ENCODE peak calls at places on chromosomes 5 and 9, in seven cellular contexts. M, G, L, R, Z, C and F are unnamed samples.

GRCh38 chr5:108233617-108234016 is 148.3 kb downstream of the FBXL17 start:
- DNase-seq in M (no peak), G (no peak), L (no peak), R (no peak), Z (no peak), C (no peak), F (no peak)

GRCh38 chr9:89311346-89312153 is 555 bp downstream of the CKS2 start:
- DNase-seq in M (no peak), G (no peak), L (no peak), R (peak; percentile 41), Z (no peak), C (no peak), F (no peak)

GRCh38 chr5:67971223-67971830 is 244.2 kb upstream of the PIK3R1 start:
- DNase-seq in M (no peak), G (peak; percentile 51), L (peak; percentile 44), R (no peak), Z (no peak), C (no peak), F (no peak)

GRCh38 chr9:92966518-92966800 is 19.1 kb downstream of the FGD3 start:
- DNase-seq in M (no peak), G (no peak), L (no peak), R (no peak), Z (no peak), C (no peak), F (no peak)

GRCh38 chr9:33375238-33375840 is 27.0 kb downstream of the AQP7 start:
- DNase-seq in M (no peak), G (peak; percentile 35), L (no peak), R (no peak), Z (no peak), C (no peak), F (no peak)

GRCh38 chr9:12538842-12539584 is 154.2 kb upstream of the TYRP1 start:
- DNase-seq in M (no peak), G (no peak), L (no peak), R (no peak), Z (no peak), C (no peak), F (no peak)

GRCh38 chr5:23507278-23507685 is at the start of gene PRDM9:
- DNase-seq in M (peak; percentile 7), G (peak; percentile 87), L (no peak), R (peak; percentile 26), Z (no peak), C (no peak), F (no peak)

GRCh38 chr9:116087246-116087645 is 66.3 kb upstream of the PAPPA start:
- DNase-seq in M (no peak), G (peak; percentile 64), L (no peak), R (no peak), Z (no peak), C (no peak), F (no peak)

GRCh38 chr5:68778467-68778866 is 315.3 kb upstream of the SLC30A5 start:
- DNase-seq in M (no peak), G (no peak), L (no peak), R (no peak), Z (no peak), C (no peak), F (no peak)

GRCh38 chr9:132673355-132673754 is 3.1 kb downstream of the GTF3C4 start:
- DNase-seq in M (no peak), G (no peak), L (no peak), R (no peak), Z (no peak), C (peak; percentile 40), F (peak; percentile 8)

GRCh38 chr9:83583151-83584014 is 39.6 kb upstream of the IDNK start:
- DNase-seq in M (no peak), G (no peak), L (peak; percentile 10), R (peak; percentile 69), Z (no peak), C (peak; percentile 35), F (peak; percentile 66)

GRCh38 chr5:143860211-143860610 is 48.2 kb downstream of the HMHB1 start:
- DNase-seq in M (no peak), G (no peak), L (no peak), R (no peak), Z (no peak), C (no peak), F (peak; percentile 7)

GRCh38 chr9:92499701-92500100 is 17.4 kb upstream of the ASPN start:
- DNase-seq in M (no peak), G (no peak), L (no peak), R (no peak), Z (no peak), C (no peak), F (no peak)

GRCh38 chr5:136016945-136017530 is 11.8 kb upstream of the TGFBI start:
- DNase-seq in M (peak; percentile 86), G (no peak), L (no peak), R (no peak), Z (no peak), C (no peak), F (peak; percentile 87)

GRCh38 chr5:136014976-136015375 is 13.8 kb upstream of the TGFBI start:
- DNase-seq in M (no peak), G (no peak), L (no peak), R (no peak), Z (no peak), C (no peak), F (no peak)

GRCh38 chr5:136014049-136014516 is 14.7 kb upstream of the TGFBI start:
- DNase-seq in M (no peak), G (no peak), L (no peak), R (no peak), Z (no peak), C (no peak), F (no peak)

GRCh38 chr5:136013559-136013958 is 15.2 kb upstream of the TGFBI start:
- DNase-seq in M (no peak), G (no peak), L (no peak), R (no peak), Z (no peak), C (no peak), F (no peak)

DNA sequence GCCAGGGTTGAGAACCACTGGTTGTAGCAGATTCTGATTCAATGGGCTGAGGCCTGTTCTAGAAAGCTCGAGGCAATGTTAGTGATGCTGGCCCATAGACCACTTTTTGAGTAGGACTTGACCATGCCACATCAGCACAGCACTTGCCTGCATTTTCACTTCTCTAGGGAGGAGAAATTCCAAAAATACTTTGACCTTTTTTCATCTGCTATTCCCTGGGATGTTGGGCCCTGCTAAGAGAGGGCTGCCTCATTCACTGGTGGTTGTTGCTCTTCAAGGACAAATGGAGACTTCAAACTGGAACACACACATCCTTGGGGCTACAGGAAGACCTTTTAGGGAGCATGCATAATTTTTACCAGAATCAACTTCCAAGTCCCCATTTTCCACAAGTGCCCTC is 12.8 kb upstream of the TGFBI start:
- DNase-seq in M (no peak), G (no peak), L (no peak), R (no peak), Z (no peak), C (no peak), F (no peak)
- TF ChIP-seq CTCF in M (no peak), G (no peak), L (no peak), R (no peak), Z (no peak), C (no peak), F (no peak)

GRCh38 chr5:138440226-138441073 is 1.6 kb downstream of the REEP2 start:
- DNase-seq in M (no peak), G (no peak), L (no peak), R (no peak), Z (no peak), C (no peak), F (no peak)

GRCh38 chr5:138438724-138439536 is at the start of gene REEP2:
- DNase-seq in M (no peak), G (peak; percentile 71), L (no peak), R (no peak), Z (no peak), C (no peak), F (peak; percentile 64)

GRCh38 chr5:138441221-138441620 is 2.4 kb downstream of the REEP2 start:
- DNase-seq in M (no peak), G (no peak), L (no peak), R (no peak), Z (no peak), C (no peak), F (no peak)

GRCh38 chr5:138438003-138438723 is 694 bp upstream of the REEP2 start:
- DNase-seq in M (no peak), G (no peak), L (no peak), R (no peak), Z (no peak), C (no peak), F (no peak)

DNA sequence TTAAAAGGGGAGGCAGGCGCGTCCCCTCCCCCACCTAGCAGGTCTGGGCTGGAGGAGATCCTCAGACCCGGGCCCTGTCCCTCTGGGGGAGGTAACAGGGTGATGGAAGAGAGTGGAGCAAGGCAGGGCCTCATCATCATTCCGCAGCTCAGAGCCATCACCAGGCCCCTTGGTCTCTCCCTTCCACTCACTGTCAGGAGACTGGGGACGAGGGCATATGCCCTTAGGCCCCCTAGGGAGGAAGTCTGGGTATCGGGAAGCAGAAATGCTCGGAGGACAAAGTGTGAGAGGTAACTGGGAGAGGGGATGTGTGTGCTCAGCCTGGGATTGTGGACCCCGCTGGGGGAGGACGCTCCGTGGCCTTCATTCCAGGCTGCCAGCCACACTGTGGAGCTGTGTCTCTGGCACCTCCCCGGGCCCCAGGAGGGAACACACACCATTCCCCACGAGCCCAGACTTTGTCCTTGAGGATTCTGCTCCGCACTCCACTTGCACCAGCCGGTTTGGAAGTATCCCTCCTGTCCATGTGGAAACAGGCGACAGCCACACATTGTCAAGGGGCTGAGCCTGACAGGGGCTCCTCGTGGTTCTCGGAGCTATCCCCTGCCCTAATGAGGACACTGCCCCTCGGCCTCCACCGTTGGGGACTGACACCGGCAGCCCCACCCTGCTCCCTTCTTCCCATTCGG is 824 bp downstream of the REEP2 start:
- DNase-seq in M (no peak), G (no peak), L (no peak), R (no peak), Z (no peak), C (no peak), F (no peak)
- TF ChIP-seq CTCF in M (no peak), G (no peak), L (no peak), R (no peak), Z (no peak), C (no peak), F (no peak)

GRCh38 chr9:109482391-109482916 is 15.7 kb downstream of the PTPN3 start:
- DNase-seq in M (no peak), G (no peak), L (no peak), R (no peak), Z (no peak), C (no peak), F (no peak)
- TF ChIP-seq CTCF in M (no peak), G (no peak), L (no peak), R (no peak), Z (no peak), C (no peak), F (no peak)

DNA sequence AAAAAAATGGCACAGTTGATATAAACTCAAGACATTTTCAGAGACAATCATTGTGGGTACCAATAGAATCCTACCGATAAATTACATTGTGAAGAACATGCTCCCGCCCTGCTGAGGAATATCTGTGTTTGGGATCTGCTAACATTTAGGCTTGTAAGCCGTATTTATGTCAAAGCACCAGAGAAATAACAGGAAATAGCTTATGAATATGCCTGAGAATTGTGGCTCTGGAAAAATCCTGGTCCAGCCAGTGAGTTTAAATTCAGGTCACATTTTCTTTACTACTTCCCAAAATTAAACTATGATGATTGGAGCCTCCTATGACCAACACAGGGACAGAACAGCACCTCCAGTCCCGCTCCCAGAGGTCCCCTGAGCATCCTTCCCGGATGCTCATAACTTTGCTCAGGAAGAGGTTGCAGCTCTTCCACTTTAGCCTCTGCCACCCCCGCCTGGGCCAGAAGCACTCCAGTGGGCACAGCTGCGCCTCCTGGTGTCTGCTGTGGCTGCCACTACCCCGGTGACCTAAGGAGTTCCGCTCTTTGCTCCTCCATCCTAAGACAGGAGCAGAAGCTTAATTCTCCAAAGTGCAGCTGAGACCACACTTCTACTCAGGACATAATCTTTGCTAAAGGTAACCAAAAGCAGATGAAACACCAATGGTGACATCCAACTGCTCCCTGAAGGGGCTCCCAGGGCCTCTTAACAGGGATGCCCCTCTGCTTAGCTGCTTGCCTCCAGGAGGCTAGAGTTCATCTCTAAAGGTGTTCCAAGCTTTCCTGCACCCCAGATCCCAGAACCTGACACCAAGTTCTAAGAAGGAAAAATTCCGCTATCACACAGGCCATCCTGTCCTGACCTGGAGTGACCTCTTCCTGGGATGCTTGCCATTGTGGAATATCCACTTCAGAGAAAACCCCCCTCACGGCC is 58.8 kb downstream of the SLC1A1 start:
- DNase-seq in M (no peak), G (peak; percentile 50), L (no peak), R (peak; percentile 43), Z (no peak), C (no peak), F (peak; percentile 21)
- TF ChIP-seq CTCF in M (peak; percentile 40), G (no peak), L (peak; percentile 31), R (no peak), Z (peak; percentile 68), C (peak; percentile 49), F (no peak)